ENCODE peak calls at places on chromosomes 4 and X, in six cellular contexts. H, N, A, F, J and K are unnamed samples.

GRCh38 chr4:136392576-136392975 is 1139.7 kb downstream of the PCDH18 start:
- DNase-seq in H (no peak), N (no peak), A (no peak), F (peak), J (no peak), K (peak)

GRCh38 chr4:122758033-122758432 is 25.5 kb downstream of the BBS12 start:
- DNase-seq in H (peak), N (no peak), A (no peak), F (peak), J (no peak), K (no peak)

GRCh38 chr4:663438-664428 is 10.3 kb downstream of the ATP5ME start:
- DNase-seq in H (no peak), N (no peak), A (no peak), F (no peak), J (peak), K (no peak)

GRCh38 chr4:144656857-144657256 is 10.9 kb downstream of the HHIP start:
- DNase-seq in H (peak), N (no peak), A (no peak), F (no peak), J (no peak), K (peak)

GRCh38 chr4:91488946-91489345 is 814.8 kb upstream of the GRID2 start:
- DNase-seq in H (no peak), N (no peak), A (no peak), F (no peak), J (no peak), K (no peak)

GRCh38 chr4:33063238-33063637 is 2343.1 kb downstream of the PCDH7 start:
- DNase-seq in H (peak), N (no peak), A (no peak), F (peak), J (no peak), K (peak)

GRCh38 chr4:127261476-127261875 is 371.3 kb upstream of the INTU start:
- DNase-seq in H (peak), N (no peak), A (peak), F (peak), J (no peak), K (no peak)

GRCh38 chr4:153432971-153433752 is 33.0 kb upstream of the TMEM131L start:
- DNase-seq in H (peak), N (peak), A (peak), F (peak), J (peak), K (no peak)

GRCh38 chr4:98006060-98006459 is 137.2 kb downstream of the STPG2 start:
- DNase-seq in H (no peak), N (no peak), A (no peak), F (no peak), J (no peak), K (no peak)

GRCh38 chrX:69020316-69020715 is 144.9 kb downstream of the PJA1 start:
- DNase-seq in H (no peak), N (no peak), A (no peak), F (no peak), J (no peak), K (no peak)

GRCh38 chrX:39258331-39258730 is 457.1 kb downstream of the MID1IP1 start:
- DNase-seq in H (peak), N (no peak), A (no peak), F (no peak), J (no peak), K (no peak)

GRCh38 chr4:119266153-119266552 is 53.6 kb downstream of the USP53 start:
- DNase-seq in H (no peak), N (no peak), A (no peak), F (no peak), J (no peak), K (no peak)

GRCh38 chr4:110620352-110621327 is 2.2 kb downstream of the PITX2 start:
- DNase-seq in H (no peak), N (no peak), A (no peak), F (peak), J (no peak), K (no peak)

GRCh38 chr4:15232725-15233597 is 194.9 kb upstream of the C1QTNF7 start:
- DNase-seq in H (peak), N (no peak), A (peak), F (peak), J (no peak), K (peak)

GRCh38 chr4:185082549-185082948 is 60.5 kb upstream of the SLC25A4 start:
- DNase-seq in H (no peak), N (peak), A (no peak), F (peak), J (no peak), K (no peak)

GRCh38 chr4:4398430-4398829 is 11.5 kb downstream of the NSG1 start:
- DNase-seq in H (no peak), N (no peak), A (no peak), F (no peak), J (no peak), K (no peak)

GRCh38 chr4:177901786-177902185 is 459.5 kb upstream of the AGA start:
- DNase-seq in H (no peak), N (no peak), A (no peak), F (no peak), J (no peak), K (no peak)

GRCh38 chrX:87664381-87664780 is 146.8 kb downstream of the KLHL4 start:
- DNase-seq in H (no peak), N (no peak), A (peak), F (peak), J (no peak), K (no peak)

GRCh38 chr4:129429566-129430339 is 333.8 kb downstream of the C4orf33 start:
- DNase-seq in H (no peak), N (no peak), A (peak), F (peak), J (no peak), K (no peak)

GRCh38 chr4:31053451-31053850 is 333.3 kb downstream of the PCDH7 start:
- DNase-seq in H (no peak), N (no peak), A (no peak), F (no peak), J (no peak), K (no peak)

GRCh38 chrX:34371740-34372139 is 239.6 kb upstream of the FAM47A start:
- DNase-seq in H (no peak), N (no peak), A (no peak), F (no peak), J (no peak), K (no peak)

GRCh38 chr4:151013491-151013890 is 1.6 kb downstream of the LRBA start:
- DNase-seq in H (no peak), N (no peak), A (no peak), F (no peak), J (no peak), K (no peak)

GRCh38 chrX:137567474-137568232 is 1.7 kb downstream of the ZIC3 start:
- DNase-seq in H (no peak), N (no peak), A (no peak), F (no peak), J (no peak), K (no peak)

GRCh38 chr4:188976644-188977115 is 837.4 kb downstream of the TRIML1 start:
- DNase-seq in H (peak), N (no peak), A (peak), F (peak), J (no peak), K (peak)

GRCh38 chrX:81489987-81490386 is 288.1 kb downstream of the SH3BGRL start:
- DNase-seq in H (no peak), N (no peak), A (no peak), F (peak), J (no peak), K (no peak)

GRCh38 chr4:52996261-52997131 is 134.4 kb downstream of the RASL11B start:
- DNase-seq in H (peak), N (no peak), A (no peak), F (no peak), J (peak), K (peak)

GRCh38 chr4:132195181-132195580 is 953.9 kb upstream of the PCDH10 start:
- DNase-seq in H (no peak), N (no peak), A (no peak), F (no peak), J (no peak), K (peak)

GRCh38 chr4:147052361-147052760 is 106.7 kb upstream of the TTC29 start:
- DNase-seq in H (no peak), N (no peak), A (peak), F (peak), J (no peak), K (no peak)

GRCh38 chr4:139300431-139301142 is 718 bp upstream of the NAA15 start:
- DNase-seq in H (peak), N (no peak), A (peak), F (peak), J (peak), K (peak)

GRCh38 chr4:2725380-2725779 is 30.8 kb downstream of the TNIP2 start:
- DNase-seq in H (no peak), N (no peak), A (no peak), F (peak), J (no peak), K (no peak)

GRCh38 chrX:103347682-103348397 is 8.5 kb upstream of the TCEAL9 start:
- DNase-seq in H (no peak), N (no peak), A (no peak), F (no peak), J (no peak), K (no peak)

GRCh38 chrX:69109706-69110635 is 55.3 kb downstream of the PJA1 start:
- DNase-seq in H (peak), N (no peak), A (peak), F (peak), J (no peak), K (peak)

GRCh38 chrX:48864210-48864609 is 28.8 kb upstream of the PCSK1N start:
- DNase-seq in H (peak), N (no peak), A (peak), F (peak), J (no peak), K (no peak)

GRCh38 chr4:24914460-24914859 is 1.6 kb upstream of the CCDC149 start:
- DNase-seq in H (no peak), N (no peak), A (peak), F (no peak), J (no peak), K (no peak)

GRCh38 chr4:69965628-69966027 is at the start of gene CSN2:
- DNase-seq in H (no peak), N (no peak), A (no peak), F (no peak), J (no peak), K (no peak)

GRCh38 chr4:8200302-8200975 is 1.3 kb downstream of the SH3TC1 start:
- DNase-seq in H (no peak), N (no peak), A (peak), F (no peak), J (no peak), K (no peak)

GRCh38 chr4:8201341-8201781 is 2.3 kb downstream of the SH3TC1 start:
- DNase-seq in H (no peak), N (no peak), A (no peak), F (no peak), J (no peak), K (no peak)

GRCh38 chr4:8198906-8199593 is at the start of gene SH3TC1:
- DNase-seq in H (peak), N (peak), A (peak), F (peak), J (peak), K (peak)

GRCh38 chr4:8198206-8198905 is 734 bp upstream of the SH3TC1 start:
- DNase-seq in H (no peak), N (no peak), A (peak), F (no peak), J (no peak), K (no peak)

GRCh38 chr4:8199594-8200301 is 658 bp downstream of the SH3TC1 start:
- DNase-seq in H (no peak), N (no peak), A (peak), F (no peak), J (no peak), K (no peak)
- H3K4me3 ChIP-seq in H (no peak), N (peak), A (peak), F (peak), J (peak), K (peak)

GRCh38 chrX:40479777-40480318 is 100.9 kb upstream of the ATP6AP2 start:
- DNase-seq in H (no peak), N (no peak), A (no peak), F (no peak), J (no peak), K (no peak)

GRCh38 chrX:40476958-40477357 is 103.8 kb upstream of the ATP6AP2 start:
- DNase-seq in H (no peak), N (no peak), A (no peak), F (no peak), J (no peak), K (no peak)

GRCh38 chrX:40474205-40474626 is 106.6 kb upstream of the ATP6AP2 start:
- DNase-seq in H (peak), N (no peak), A (peak), F (no peak), J (no peak), K (no peak)

GRCh38 chrX:40473460-40474204 is 107.1 kb upstream of the ATP6AP2 start:
- DNase-seq in H (no peak), N (no peak), A (no peak), F (no peak), J (no peak), K (no peak)

DNA sequence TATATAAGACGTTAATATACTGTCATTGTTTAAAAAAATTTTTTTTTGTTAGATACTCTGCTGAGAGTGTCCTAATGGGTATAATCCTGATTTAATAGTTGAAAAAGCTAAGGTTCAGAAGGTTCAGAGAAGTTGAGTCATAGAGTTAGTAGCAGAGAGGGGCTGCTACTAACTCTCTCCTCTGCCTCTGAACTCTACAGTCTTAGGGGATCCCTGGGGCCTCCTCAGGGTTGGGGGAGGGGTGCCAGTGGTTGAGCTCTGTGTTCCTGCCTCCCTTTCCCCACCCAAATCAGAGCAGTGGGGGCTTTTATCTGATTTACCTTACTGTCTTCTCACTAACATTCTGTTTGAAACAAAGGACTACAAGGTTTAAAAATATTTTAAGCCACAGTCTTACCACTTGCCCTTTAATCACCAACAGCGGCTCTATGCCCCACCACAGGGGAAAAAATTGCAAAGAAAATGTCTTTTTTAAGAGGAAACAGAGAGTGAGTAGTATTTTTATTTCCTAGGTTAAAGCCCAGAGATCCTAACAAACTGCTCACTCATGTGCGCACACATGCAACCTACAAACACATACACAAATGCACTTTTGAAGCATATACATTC is 102.2 kb upstream of the ATP6AP2 start:
- DNase-seq in H (no peak), N (no peak), A (no peak), F (no peak), J (no peak), K (no peak)
- H3K4me3 ChIP-seq in H (no peak), N (no peak), A (no peak), F (no peak), J (no peak), K (no peak)

GRCh38 chr4:9762823-9763475 is 18.5 kb upstream of the DRD5 start:
- DNase-seq in H (peak), N (peak), A (peak), F (peak), J (peak), K (peak)

GRCh38 chr4:9764155-9764696 is 17.2 kb upstream of the DRD5 start:
- DNase-seq in H (no peak), N (no peak), A (no peak), F (no peak), J (no peak), K (no peak)

GRCh38 chr4:9758641-9759317 is 22.7 kb upstream of the DRD5 start:
- DNase-seq in H (no peak), N (no peak), A (no peak), F (no peak), J (no peak), K (no peak)
- H3K4me3 ChIP-seq in H (no peak), N (no peak), A (no peak), F (no peak), J (no peak), K (no peak)

DNA sequence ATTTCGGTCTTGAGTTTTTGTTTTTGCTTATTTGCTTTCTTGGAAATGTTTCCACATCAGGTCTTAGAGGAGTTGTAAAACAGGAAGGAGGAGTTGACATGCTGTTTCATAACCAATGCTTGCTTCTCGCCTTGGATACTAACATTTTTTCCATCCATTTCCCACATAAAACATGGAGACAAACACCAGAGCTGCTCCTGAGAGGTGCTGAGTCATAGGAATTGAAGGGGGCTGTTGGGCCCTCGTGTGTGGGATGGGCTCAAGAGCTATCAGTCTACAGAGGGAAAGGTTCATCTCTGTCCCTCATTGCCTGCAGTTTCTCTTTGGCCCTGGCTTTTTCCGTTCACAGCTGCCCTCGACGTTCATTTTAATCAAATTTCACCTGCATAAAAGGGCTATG is 29.9 kb downstream of the TBL1X start:
- DNase-seq in H (peak), N (no peak), A (no peak), F (no peak), J (peak), K (peak)
- H3K4me3 ChIP-seq in H (no peak), N (no peak), A (no peak), F (no peak), J (no peak), K (peak)

GRCh38 chr4:10063544-10064300 is 42.4 kb upstream of the SLC2A9 start:
- DNase-seq in H (peak), N (peak), A (peak), F (peak), J (no peak), K (peak)

GRCh38 chr4:10061650-10062415 is 40.5 kb upstream of the SLC2A9 start:
- DNase-seq in H (peak), N (no peak), A (peak), F (peak), J (no peak), K (no peak)

GRCh38 chr4:10069065-10069626 is 47.5 kb downstream of the WDR1 start:
- DNase-seq in H (no peak), N (no peak), A (no peak), F (no peak), J (no peak), K (no peak)

GRCh38 chr4:10066206-10066605 is 44.9 kb upstream of the SLC2A9 start:
- DNase-seq in H (peak), N (no peak), A (no peak), F (no peak), J (no peak), K (no peak)

GRCh38 chr4:10066704-10067651 is 45.7 kb upstream of the SLC2A9 start:
- DNase-seq in H (no peak), N (no peak), A (no peak), F (no peak), J (no peak), K (no peak)
- H3K4me3 ChIP-seq in H (no peak), N (no peak), A (no peak), F (no peak), J (no peak), K (no peak)

GRCh38 chr4:123851521-123851920 is 454.9 kb downstream of the SPRY1 start:
- DNase-seq in H (no peak), N (no peak), A (no peak), F (no peak), J (no peak), K (no peak)

GRCh38 chr4:123862812-123863211 is 466.2 kb downstream of the SPRY1 start:
- DNase-seq in H (no peak), N (no peak), A (no peak), F (no peak), J (no peak), K (no peak)

GRCh38 chr4:123858465-123858864 is 461.9 kb downstream of the SPRY1 start:
- DNase-seq in H (no peak), N (no peak), A (no peak), F (no peak), J (no peak), K (no peak)

GRCh38 chr4:123853651-123854050 is 457.1 kb downstream of the SPRY1 start:
- DNase-seq in H (no peak), N (no peak), A (no peak), F (no peak), J (no peak), K (no peak)

GRCh38 chr4:123856689-123857545 is 460.3 kb downstream of the SPRY1 start:
- DNase-seq in H (peak), N (no peak), A (no peak), F (peak), J (peak), K (no peak)
- H3K4me3 ChIP-seq in H (no peak), N (no peak), A (no peak), F (peak), J (no peak), K (no peak)

DNA sequence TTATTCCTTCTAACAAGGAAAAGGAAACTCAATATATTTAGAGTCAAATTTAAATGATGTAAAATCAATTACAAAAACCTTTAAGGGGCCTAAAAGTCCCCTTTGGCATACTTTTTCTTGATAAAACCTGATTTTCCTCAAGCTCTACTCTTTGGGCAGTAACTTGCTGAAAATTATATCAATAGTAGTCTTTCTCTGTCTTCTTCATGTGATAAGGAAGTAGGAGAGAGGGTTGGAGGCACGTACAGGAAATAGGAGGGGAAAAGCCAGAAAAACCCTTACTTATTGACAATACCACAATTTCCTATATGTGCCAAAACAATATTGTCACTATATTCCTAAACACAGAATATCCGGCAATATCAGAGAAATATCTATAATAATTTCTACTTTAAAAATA is 9.6 kb downstream of the RHOH start:
- DNase-seq in H (no peak), N (no peak), A (no peak), F (no peak), J (no peak), K (no peak)
- H3K4me3 ChIP-seq in H (no peak), N (peak), A (no peak), F (no peak), J (no peak), K (no peak)

GRCh38 chrX:37684426-37684825 is 1.2 kb upstream of the XK start:
- DNase-seq in H (no peak), N (no peak), A (no peak), F (no peak), J (no peak), K (no peak)

GRCh38 chrX:37684918-37685317 is 673 bp upstream of the XK start:
- DNase-seq in H (no peak), N (no peak), A (no peak), F (peak), J (no peak), K (no peak)

GRCh38 chrX:37686979-37687378 is 1.4 kb downstream of the XK start:
- DNase-seq in H (no peak), N (no peak), A (no peak), F (no peak), J (no peak), K (no peak)

GRCh38 chrX:37685452-37686347 is at the start of gene XK:
- DNase-seq in H (no peak), N (no peak), A (peak), F (peak), J (peak), K (no peak)

GRCh38 chrX:37686348-37686736 is 751 bp downstream of the XK start:
- DNase-seq in H (no peak), N (no peak), A (no peak), F (no peak), J (no peak), K (no peak)
- H3K4me3 ChIP-seq in H (no peak), N (peak), A (no peak), F (peak), J (peak), K (peak)